ENCODE peak calls at places on chromosomes 3 and 15, in eight cellular contexts. One of them, this sample, is unnamed.

GRCh38 chr3:132351222-132351806 is 34.1 kb downstream of the ACP3 start:
- DNase-seq in AG04450: no peak
- DNase-seq in stomach: no peak
- DNase-seq in WERI-Rb-1: no peak
- DNase-seq in IMR-90: no peak
- DNase-seq in Peyer's patch: no peak
- DNase-seq in HepG2: no peak
- DNase-seq in hepatocyte: no peak
- DNase-seq in this sample: no peak

GRCh38 chr3:116005404-116005803 is 382.1 kb downstream of the GAP43 start:
- DNase-seq in AG04450: peak; percentile 82
- DNase-seq in stomach: no peak
- DNase-seq in WERI-Rb-1: peak; percentile 62
- DNase-seq in IMR-90: peak; percentile 98
- DNase-seq in Peyer's patch: no peak
- DNase-seq in HepG2: no peak
- DNase-seq in hepatocyte: peak; percentile 69
- DNase-seq in this sample: no peak

GRCh38 chr3:4703054-4703480 is 209.9 kb downstream of the ITPR1 start:
- DNase-seq in AG04450: no peak
- DNase-seq in stomach: no peak
- DNase-seq in WERI-Rb-1: no peak
- DNase-seq in IMR-90: peak; percentile 83
- DNase-seq in Peyer's patch: no peak
- DNase-seq in HepG2: no peak
- DNase-seq in hepatocyte: no peak
- DNase-seq in this sample: no peak

GRCh38 chr3:46953265-46954010 is 23.1 kb downstream of the CCDC12 start:
- DNase-seq in AG04450: no peak
- DNase-seq in stomach: no peak
- DNase-seq in WERI-Rb-1: no peak
- DNase-seq in IMR-90: no peak
- DNase-seq in Peyer's patch: peak; percentile 16
- DNase-seq in HepG2: no peak
- DNase-seq in hepatocyte: no peak
- DNase-seq in this sample: no peak

GRCh38 chr3:123412811-123413588 is 35.9 kb downstream of the ADCY5 start:
- DNase-seq in AG04450: no peak
- DNase-seq in stomach: no peak
- DNase-seq in WERI-Rb-1: no peak
- DNase-seq in IMR-90: no peak
- DNase-seq in Peyer's patch: no peak
- DNase-seq in HepG2: no peak
- DNase-seq in hepatocyte: peak; percentile 46
- DNase-seq in this sample: no peak

GRCh38 chr3:11717768-11718581 is 74.3 kb upstream of the VGLL4 start:
- DNase-seq in AG04450: no peak
- DNase-seq in stomach: no peak
- DNase-seq in WERI-Rb-1: no peak
- DNase-seq in IMR-90: peak; percentile 46
- DNase-seq in Peyer's patch: no peak
- DNase-seq in HepG2: peak; percentile 53
- DNase-seq in hepatocyte: peak; percentile 35
- DNase-seq in this sample: no peak

GRCh38 chr3:16177962-16178627 is 3.6 kb downstream of the GALNT15 start:
- DNase-seq in AG04450: peak; percentile 76
- DNase-seq in stomach: peak; percentile 79
- DNase-seq in WERI-Rb-1: peak; percentile 78
- DNase-seq in IMR-90: peak; percentile 86
- DNase-seq in Peyer's patch: peak; percentile 81
- DNase-seq in HepG2: peak; percentile 42
- DNase-seq in hepatocyte: peak; percentile 89
- DNase-seq in this sample: peak; percentile 58

GRCh38 chr15:96046620-96047240 is 283.8 kb upstream of the NR2F2 start:
- DNase-seq in AG04450: no peak
- DNase-seq in stomach: no peak
- DNase-seq in WERI-Rb-1: no peak
- DNase-seq in IMR-90: no peak
- DNase-seq in Peyer's patch: no peak
- DNase-seq in HepG2: no peak
- DNase-seq in hepatocyte: no peak
- DNase-seq in this sample: no peak

GRCh38 chr3:4163006-4163405 is 140.2 kb upstream of the SETMAR start:
- DNase-seq in AG04450: no peak
- DNase-seq in stomach: no peak
- DNase-seq in WERI-Rb-1: no peak
- DNase-seq in IMR-90: no peak
- DNase-seq in Peyer's patch: no peak
- DNase-seq in HepG2: no peak
- DNase-seq in hepatocyte: no peak
- DNase-seq in this sample: no peak

GRCh38 chr15:99421172-99421656 is 144.6 kb upstream of the MEF2A start:
- DNase-seq in AG04450: no peak
- DNase-seq in stomach: peak; percentile 53
- DNase-seq in WERI-Rb-1: no peak
- DNase-seq in IMR-90: peak; percentile 39
- DNase-seq in Peyer's patch: no peak
- DNase-seq in HepG2: peak; percentile 89
- DNase-seq in hepatocyte: peak; percentile 54
- DNase-seq in this sample: no peak

GRCh38 chr3:169764164-169764452 is 752 bp downstream of the TERC start:
- DNase-seq in AG04450: no peak
- DNase-seq in stomach: no peak
- DNase-seq in WERI-Rb-1: no peak
- DNase-seq in IMR-90: peak; percentile 29
- DNase-seq in Peyer's patch: no peak
- DNase-seq in HepG2: no peak
- DNase-seq in hepatocyte: no peak
- DNase-seq in this sample: no peak

GRCh38 chr15:48592929-48593328 is 52.6 kb downstream of the FBN1 start:
- DNase-seq in AG04450: no peak
- DNase-seq in stomach: no peak
- DNase-seq in WERI-Rb-1: no peak
- DNase-seq in IMR-90: no peak
- DNase-seq in Peyer's patch: no peak
- DNase-seq in HepG2: no peak
- DNase-seq in hepatocyte: no peak
- DNase-seq in this sample: no peak

GRCh38 chr3:32872487-32873382 is 54.9 kb downstream of the TRIM71 start:
- DNase-seq in AG04450: no peak
- DNase-seq in stomach: peak; percentile 92
- DNase-seq in WERI-Rb-1: no peak
- DNase-seq in IMR-90: no peak
- DNase-seq in Peyer's patch: no peak
- DNase-seq in HepG2: no peak
- DNase-seq in hepatocyte: peak; percentile 47
- DNase-seq in this sample: peak; percentile 79

GRCh38 chr3:117439812-117440211 is 730.2 kb downstream of the TUSC7 start:
- DNase-seq in AG04450: no peak
- DNase-seq in stomach: no peak
- DNase-seq in WERI-Rb-1: peak; percentile 35
- DNase-seq in IMR-90: peak; percentile 45
- DNase-seq in Peyer's patch: no peak
- DNase-seq in HepG2: peak; percentile 13
- DNase-seq in hepatocyte: no peak
- DNase-seq in this sample: no peak
- TF ChIP-seq CTCF in AG04450: peak; percentile 55
- TF ChIP-seq CTCF in stomach: peak; percentile 11
- TF ChIP-seq CTCF in WERI-Rb-1: peak; percentile 32
- TF ChIP-seq CTCF in IMR-90: peak; percentile 59
- TF ChIP-seq CTCF in Peyer's patch: no peak
- TF ChIP-seq CTCF in HepG2: peak; percentile 29
- TF ChIP-seq CTCF in hepatocyte: peak; percentile 30
- TF ChIP-seq CTCF in this sample: no peak

GRCh38 chr3:71366991-71367604 is 216.4 kb downstream of the FOXP1 start:
- DNase-seq in AG04450: no peak
- DNase-seq in stomach: no peak
- DNase-seq in WERI-Rb-1: no peak
- DNase-seq in IMR-90: no peak
- DNase-seq in Peyer's patch: no peak
- DNase-seq in HepG2: peak; percentile 26
- DNase-seq in hepatocyte: no peak
- DNase-seq in this sample: no peak
- H3K27ac ChIP-seq in AG04450: no peak overlapping the region
- H3K27ac ChIP-seq in stomach: no peak overlapping the region
- H3K27ac ChIP-seq in WERI-Rb-1: no peak overlapping the region
- H3K27ac ChIP-seq in IMR-90: no peak overlapping the region
- H3K27ac ChIP-seq in Peyer's patch: no peak overlapping the region
- H3K27ac ChIP-seq in HepG2: no peak overlapping the region
- H3K27ac ChIP-seq in hepatocyte: no peak overlapping the region
- H3K27ac ChIP-seq in this sample: no peak overlapping the region

DNA sequence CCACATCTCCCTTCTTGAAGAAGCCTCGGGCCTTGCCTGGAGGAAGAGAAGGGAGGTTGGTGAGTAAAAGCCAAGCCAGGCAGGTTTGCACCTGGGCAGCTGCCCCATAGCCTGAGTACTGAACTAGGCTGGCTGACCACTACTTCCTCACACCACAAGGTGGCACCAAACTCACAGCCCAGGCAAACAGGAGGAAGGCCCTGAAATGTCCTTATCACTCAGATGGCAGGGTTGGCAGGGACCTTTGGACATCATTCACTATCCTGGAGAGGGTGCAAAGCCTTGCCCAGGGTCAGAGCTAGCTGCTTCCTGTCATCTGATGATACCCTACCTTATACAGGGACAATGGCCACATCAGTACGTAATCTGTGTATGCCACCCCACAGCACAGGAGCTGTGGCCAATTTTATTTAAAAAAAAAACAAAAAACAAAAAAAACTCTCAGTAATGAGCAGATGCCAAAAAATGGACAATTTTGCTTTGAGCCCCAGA is 2.2 kb upstream of the GRAMD2A start:
- DNase-seq in AG04450: peak; percentile 47
- DNase-seq in stomach: peak; percentile 85
- DNase-seq in WERI-Rb-1: peak; percentile 77
- DNase-seq in IMR-90: peak; percentile 71
- DNase-seq in Peyer's patch: peak; percentile 89
- DNase-seq in HepG2: peak; percentile 76
- DNase-seq in hepatocyte: peak; percentile 85
- DNase-seq in this sample: peak; percentile 76
- TF ChIP-seq CTCF in AG04450: peak; percentile 96
- TF ChIP-seq CTCF in stomach: peak; percentile 94
- TF ChIP-seq CTCF in WERI-Rb-1: peak; percentile 93
- TF ChIP-seq CTCF in IMR-90: peak; percentile 81
- TF ChIP-seq CTCF in Peyer's patch: peak; percentile 93
- TF ChIP-seq CTCF in HepG2: peak; percentile 92
- TF ChIP-seq CTCF in hepatocyte: peak; percentile 85
- TF ChIP-seq CTCF in this sample: peak; percentile 93

GRCh38 chr3:57959407-57960173 is 48.6 kb upstream of the FLNB start:
- DNase-seq in AG04450: no peak
- DNase-seq in stomach: no peak
- DNase-seq in WERI-Rb-1: no peak
- DNase-seq in IMR-90: peak; percentile 47
- DNase-seq in Peyer's patch: no peak
- DNase-seq in HepG2: no peak
- DNase-seq in hepatocyte: peak; percentile 41
- DNase-seq in this sample: no peak
- H3K27ac ChIP-seq in AG04450: no peak overlapping the region
- H3K27ac ChIP-seq in stomach: peak overlapping the region; percentile 87
- H3K27ac ChIP-seq in WERI-Rb-1: no peak overlapping the region
- H3K27ac ChIP-seq in IMR-90: no peak overlapping the region
- H3K27ac ChIP-seq in Peyer's patch: peak overlapping the region; percentile 50
- H3K27ac ChIP-seq in HepG2: peak overlapping the region; percentile 48
- H3K27ac ChIP-seq in hepatocyte: peak overlapping the region; percentile 79
- H3K27ac ChIP-seq in this sample: peak overlapping the region; percentile 36

GRCh38 chr3:153855772-153856171 is 265.4 kb upstream of the ARHGEF26 start:
- DNase-seq in AG04450: no peak
- DNase-seq in stomach: no peak
- DNase-seq in WERI-Rb-1: no peak
- DNase-seq in IMR-90: no peak
- DNase-seq in Peyer's patch: no peak
- DNase-seq in HepG2: peak; percentile 1
- DNase-seq in hepatocyte: no peak
- DNase-seq in this sample: no peak
- TF ChIP-seq CTCF in AG04450: no peak
- TF ChIP-seq CTCF in stomach: no peak
- TF ChIP-seq CTCF in WERI-Rb-1: no peak
- TF ChIP-seq CTCF in IMR-90: no peak
- TF ChIP-seq CTCF in Peyer's patch: no peak
- TF ChIP-seq CTCF in HepG2: peak; percentile 17
- TF ChIP-seq CTCF in hepatocyte: no peak
- TF ChIP-seq CTCF in this sample: no peak

DNA sequence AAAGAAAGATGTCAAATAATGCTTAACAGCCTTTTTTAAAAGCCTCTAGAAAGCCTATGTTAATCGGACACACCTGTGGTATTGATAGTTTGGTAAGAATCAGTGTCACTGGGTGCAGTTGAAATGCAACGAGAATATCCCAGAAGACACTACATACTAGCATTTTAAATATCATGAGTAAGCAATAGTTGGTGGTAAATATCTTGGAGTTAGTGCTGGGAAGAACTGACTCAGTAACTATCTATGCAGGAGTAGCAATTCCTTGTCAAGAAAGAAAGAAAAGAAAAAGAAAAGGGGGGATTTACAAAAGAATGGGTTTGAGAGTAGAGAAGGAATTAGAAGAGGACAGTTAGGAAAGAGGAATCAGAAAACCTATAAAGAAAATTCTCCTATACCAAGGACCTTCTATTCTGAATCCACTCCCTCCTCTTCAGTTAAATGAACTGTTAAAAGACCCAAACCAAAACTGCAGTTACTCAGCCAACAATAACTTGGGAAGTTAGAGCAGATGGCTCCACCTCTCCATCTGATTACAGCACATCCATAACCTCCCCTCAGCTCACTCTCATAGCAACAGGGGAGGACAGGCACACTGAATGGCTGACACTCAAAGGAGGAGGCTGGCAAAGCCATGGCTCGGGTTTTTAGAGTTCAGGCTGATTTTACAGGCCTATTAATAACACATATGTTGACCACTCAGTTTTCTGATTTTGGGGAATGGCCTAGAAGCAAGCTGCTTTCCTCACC is 207.6 kb upstream of the MDFIC2 start:
- DNase-seq in AG04450: no peak
- DNase-seq in stomach: no peak
- DNase-seq in WERI-Rb-1: no peak
- DNase-seq in IMR-90: peak; percentile 24
- DNase-seq in Peyer's patch: no peak
- DNase-seq in HepG2: no peak
- DNase-seq in hepatocyte: no peak
- DNase-seq in this sample: no peak
- H3K27ac ChIP-seq in AG04450: no peak overlapping the region
- H3K27ac ChIP-seq in stomach: no peak overlapping the region
- H3K27ac ChIP-seq in WERI-Rb-1: no peak overlapping the region
- H3K27ac ChIP-seq in IMR-90: no peak overlapping the region
- H3K27ac ChIP-seq in Peyer's patch: no peak overlapping the region
- H3K27ac ChIP-seq in HepG2: no peak overlapping the region
- H3K27ac ChIP-seq in hepatocyte: no peak overlapping the region
- H3K27ac ChIP-seq in this sample: no peak overlapping the region

DNA sequence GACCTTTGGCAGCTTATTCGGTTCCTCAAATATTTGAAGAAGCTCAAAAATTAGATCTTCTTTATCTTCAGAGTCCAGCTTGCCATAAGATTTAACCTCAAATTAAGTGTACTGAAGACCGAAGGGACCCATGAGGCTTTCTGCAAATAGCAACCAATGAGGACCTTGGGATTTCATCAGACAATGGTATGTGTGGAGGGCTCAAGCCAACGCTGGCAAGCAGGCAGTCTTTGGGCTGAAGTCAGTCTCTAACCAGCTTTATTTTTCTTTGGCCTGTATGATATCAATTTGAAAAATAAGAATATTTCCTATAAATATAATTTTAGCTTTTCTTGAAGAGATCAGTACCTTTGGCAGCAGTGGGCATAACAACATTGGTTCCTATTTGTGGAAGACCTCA is 692.7 kb downstream of the MCTP2 start:
- DNase-seq in AG04450: no peak
- DNase-seq in stomach: no peak
- DNase-seq in WERI-Rb-1: no peak
- DNase-seq in IMR-90: no peak
- DNase-seq in Peyer's patch: no peak
- DNase-seq in HepG2: no peak
- DNase-seq in hepatocyte: no peak
- DNase-seq in this sample: no peak
- TF ChIP-seq CTCF in AG04450: no peak
- TF ChIP-seq CTCF in stomach: no peak
- TF ChIP-seq CTCF in WERI-Rb-1: no peak
- TF ChIP-seq CTCF in IMR-90: no peak
- TF ChIP-seq CTCF in Peyer's patch: no peak
- TF ChIP-seq CTCF in HepG2: no peak
- TF ChIP-seq CTCF in hepatocyte: no peak
- TF ChIP-seq CTCF in this sample: no peak

This sample was measured in breast epithelium.